ENCODE peak calls at places on chromosome 13, in five cellular contexts. X is body of pancreas, O is endothelial cell of umbilical vein, I is mesenchymal stem cell, S is breast epithelium. B is an unnamed sample.

GRCh38 chr13:28423010-28423409 is 71.9 kb downstream of the FLT1 start:
- DNase-seq in X (peak; percentile 51), O (no peak), I (no peak), S (no peak), B (no peak)

GRCh38 chr13:31722684-31723083 is 16.6 kb upstream of the RXFP2 start:
- DNase-seq in X (no peak), O (peak; percentile 62), I (no peak), S (no peak), B (no peak)

GRCh38 chr13:48131481-48131992 is 36.6 kb upstream of the MED4 start:
- DNase-seq in X (no peak), O (no peak), I (no peak), S (no peak), B (no peak)

GRCh38 chr13:28820099-28821051 is at the start of gene MTUS2:
- DNase-seq in X (peak; percentile 15), O (peak; percentile 3), I (peak; percentile 2), S (no peak), B (peak; percentile 61)

GRCh38 chr13:93562676-93563075 is 336.1 kb downstream of the GPC6 start:
- DNase-seq in X (no peak), O (no peak), I (no peak), S (no peak), B (no peak)

GRCh38 chr13:99467764-99468163 is 33.5 kb upstream of the TM9SF2 start:
- DNase-seq in X (peak; percentile 23), O (no peak), I (peak; percentile 43), S (no peak), B (peak; percentile 28)

GRCh38 chr13:31797154-31797775 is 57.9 kb downstream of the RXFP2 start:
- DNase-seq in X (no peak), O (peak; percentile 52), I (peak; percentile 42), S (no peak), B (peak; percentile 57)

GRCh38 chr13:94308808-94309207 is 170.7 kb downstream of the DCT start:
- DNase-seq in X (no peak), O (no peak), I (peak; percentile 42), S (no peak), B (no peak)

GRCh38 chr13:26558074-26558805 is 757 bp downstream of the WASF3 start:
- DNase-seq in X (no peak), O (peak; percentile 49), I (peak; percentile 34), S (no peak), B (no peak)

GRCh38 chr13:44951184-44951583 is 38.1 kb downstream of the NUFIP1 start:
- DNase-seq in X (no peak), O (no peak), I (no peak), S (no peak), B (no peak)

GRCh38 chr13:73210218-73210883 is 151.5 kb downstream of the KLF5 start:
- DNase-seq in X (peak; percentile 30), O (no peak), I (no peak), S (no peak), B (peak; percentile 57)

GRCh38 chr13:43730642-43731041 is 56.1 kb downstream of the ENOX1 start:
- DNase-seq in X (peak; percentile 5), O (no peak), I (peak; percentile 85), S (no peak), B (peak; percentile 5)

GRCh38 chr13:50911051-50911690 is 1.6 kb downstream of the RNASEH2B start:
- DNase-seq in X (no peak), O (peak; percentile 1), I (peak; percentile 65), S (no peak), B (no peak)

GRCh38 chr13:44843403-44843802 is 145.9 kb downstream of the NUFIP1 start:
- DNase-seq in X (no peak), O (no peak), I (peak; percentile 30), S (no peak), B (no peak)

DNA sequence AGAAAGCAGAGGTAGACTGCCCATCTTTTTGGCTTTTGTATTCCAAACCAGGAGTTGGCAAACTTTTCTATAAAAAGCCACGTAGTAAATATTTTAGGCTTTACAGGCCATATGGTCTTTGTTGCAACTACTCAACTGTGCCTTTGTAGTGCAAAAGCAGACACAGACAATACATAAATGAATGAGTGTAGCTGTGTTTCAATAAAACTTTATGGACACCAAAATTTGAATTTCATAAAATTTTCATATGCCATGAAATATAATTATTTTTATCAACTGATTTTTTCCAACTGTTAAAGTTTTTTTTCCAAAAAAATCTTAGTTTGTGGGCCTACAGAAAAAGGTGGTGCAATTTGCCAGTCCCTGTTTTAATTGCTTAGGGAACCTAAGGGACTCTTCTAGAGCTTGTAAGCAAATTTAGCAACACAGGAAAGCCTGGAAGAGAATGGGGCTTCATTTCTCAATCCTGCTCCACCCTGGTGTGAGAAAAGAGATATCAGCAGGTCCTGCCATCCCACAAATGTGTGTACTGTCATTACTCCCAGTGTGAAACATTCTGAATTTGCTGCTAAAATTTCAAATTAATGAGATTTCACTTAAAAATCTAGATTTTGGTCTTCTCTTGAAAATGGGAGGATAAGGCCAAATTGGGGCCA is 194.2 kb downstream of the RGCC start:
- DNase-seq in X (no peak), O (no peak), I (no peak), S (no peak), B (no peak)
- H3K4me3 ChIP-seq in X (no peak overlapping the region), O (no peak overlapping the region), I (no peak overlapping the region), S (no peak overlapping the region), B (no peak overlapping the region)

GRCh38 chr13:40406405-40407138 is 259.9 kb downstream of the FOXO1 start:
- DNase-seq in X (no peak), O (peak; percentile 35), I (peak; percentile 66), S (no peak), B (peak; percentile 50)
- H3K4me3 ChIP-seq in X (no peak overlapping the region), O (no peak overlapping the region), I (no peak overlapping the region), S (no peak overlapping the region), B (no peak overlapping the region)

GRCh38 chr13:39111145-39111544 is 72.9 kb downstream of the NHLRC3 start:
- DNase-seq in X (no peak), O (no peak), I (no peak), S (no peak), B (no peak)
- H3K4me3 ChIP-seq in X (no peak overlapping the region), O (no peak overlapping the region), I (no peak overlapping the region), S (no peak overlapping the region), B (no peak overlapping the region)

GRCh38 chr13:98143157-98143553 is 261 bp downstream of the FARP1 start:
- DNase-seq in X (no peak), O (no peak), I (no peak), S (no peak), B (no peak)
- H3K4me3 ChIP-seq in X (peak overlapping the region; percentile 78), O (peak overlapping the region; percentile 81), I (peak overlapping the region; percentile 91), S (peak overlapping the region; percentile 85), B (peak overlapping the region; percentile 65)

GRCh38 chr13:21020176-21020575 is 41.2 kb downstream of the LATS2 start:
- DNase-seq in X (no peak), O (no peak), I (no peak), S (no peak), B (no peak)

GRCh38 chr13:21020581-21020980 is 40.8 kb downstream of the LATS2 start:
- DNase-seq in X (no peak), O (no peak), I (no peak), S (no peak), B (no peak)

GRCh38 chr13:21025539-21025938 is 35.8 kb downstream of the LATS2 start:
- DNase-seq in X (no peak), O (no peak), I (no peak), S (no peak), B (no peak)

GRCh38 chr13:21022056-21022693 is 39.2 kb downstream of the LATS2 start:
- DNase-seq in X (no peak), O (no peak), I (no peak), S (no peak), B (no peak)

GRCh38 chr13:21022694-21023325 is 38.6 kb downstream of the LATS2 start:
- DNase-seq in X (no peak), O (no peak), I (no peak), S (no peak), B (no peak)
- H3K4me3 ChIP-seq in X (no peak overlapping the region), O (no peak overlapping the region), I (no peak overlapping the region), S (no peak overlapping the region), B (no peak overlapping the region)

GRCh38 chr13:109780880-109781383 is 5.5 kb downstream of the IRS2 start:
- DNase-seq in X (no peak), O (no peak), I (no peak), S (no peak), B (no peak)
- H3K4me3 ChIP-seq in X (no peak overlapping the region), O (peak overlapping the region; percentile 19), I (peak overlapping the region; percentile 77), S (peak overlapping the region; percentile 81), B (peak overlapping the region; percentile 18)

B was measured in hepatocyte.